ENCODE peak calls at places on chromosomes 11 and 22, in seven cellular contexts. E is GM23338, F is HL-60, S is sigmoid colon, M is stomach, G is prostate gland, C is SK-N-SH. I is an unnamed sample.

GRCh38 chr11:124233376-124233775 is 7.5 kb upstream of the OR8G1 start:
- DNase-seq in E (no peak), F (no peak), S (no peak), M (no peak), G (no peak), C (no peak), I (no peak)

GRCh38 chr22:43829448-43829821 is 17.3 kb upstream of the EFCAB6 start:
- DNase-seq in E (no peak), F (no peak), S (peak; percentile 66), M (no peak), G (no peak), C (peak; percentile 89), I (no peak)

GRCh38 chr11:105449100-105449734 is 160.7 kb upstream of the GRIA4 start:
- DNase-seq in E (peak; percentile 9), F (peak; percentile 5), S (no peak), M (no peak), G (no peak), C (no peak), I (no peak)

GRCh38 chr22:20084547-20085413 is 4.7 kb downstream of the DGCR8 start:
- DNase-seq in E (peak; percentile 89), F (peak; percentile 23), S (no peak), M (peak; percentile 52), G (no peak), C (peak; percentile 88), I (no peak)

GRCh38 chr11:124670732-124671131 is 2.8 kb downstream of the SIAE start:
- DNase-seq in E (peak; percentile 20), F (peak; percentile 89), S (no peak), M (no peak), G (no peak), C (no peak), I (no peak)

GRCh38 chr11:113474362-113475159 is 637 bp downstream of the DRD2 start:
- DNase-seq in E (peak; percentile 98), F (peak; percentile 25), S (no peak), M (peak; percentile 74), G (peak; percentile 57), C (peak; percentile 87), I (peak; percentile 75)

GRCh38 chr22:31378123-31378522 is 21.3 kb upstream of the DRG1 start:
- DNase-seq in E (no peak), F (no peak), S (no peak), M (no peak), G (no peak), C (no peak), I (no peak)

GRCh38 chr11:28863422-28863821 is 755.2 kb downstream of the METTL15 start:
- DNase-seq in E (no peak), F (no peak), S (no peak), M (no peak), G (no peak), C (no peak), I (no peak)

GRCh38 chr11:96207459-96208449 is 135.2 kb downstream of the MAML2 start:
- DNase-seq in E (no peak), F (peak; percentile 19), S (no peak), M (no peak), G (peak; percentile 73), C (peak; percentile 15), I (peak; percentile 52)

GRCh38 chr22:23424031-23424430 is 156.1 kb downstream of the IGLL1 start:
- DNase-seq in E (no peak), F (no peak), S (no peak), M (no peak), G (no peak), C (no peak), I (no peak)

GRCh38 chr22:32413715-32414114 is 1.7 kb upstream of the RTCB start:
- DNase-seq in E (peak; percentile 40), F (no peak), S (no peak), M (no peak), G (no peak), C (peak; percentile 34), I (no peak)

GRCh38 chr11:118263694-118264567 is at the start of gene MPZL2:
- DNase-seq in E (peak; percentile 76), F (no peak), S (no peak), M (peak; percentile 85), G (peak; percentile 90), C (no peak), I (peak; percentile 86)

GRCh38 chr11:118042791-118043190 is 34.1 kb upstream of the TMPRSS4 start:
- DNase-seq in E (no peak), F (no peak), S (no peak), M (no peak), G (no peak), C (no peak), I (no peak)

GRCh38 chr11:117419136-117419914 is 91.7 kb downstream of the CEP164 start:
- DNase-seq in E (no peak), F (no peak), S (peak; percentile 56), M (no peak), G (no peak), C (no peak), I (no peak)

GRCh38 chr11:104944080-104944479 is 24.3 kb downstream of the CASP4 start:
- DNase-seq in E (no peak), F (no peak), S (no peak), M (no peak), G (no peak), C (no peak), I (no peak)

GRCh38 chr11:99893803-99894202 is 793.3 kb upstream of the ARHGAP42 start:
- DNase-seq in E (no peak), F (no peak), S (no peak), M (no peak), G (no peak), C (no peak), I (no peak)

GRCh38 chr22:35419756-35420155 is 19.8 kb downstream of the MCM5 start:
- DNase-seq in E (no peak), F (no peak), S (no peak), M (no peak), G (no peak), C (no peak), I (no peak)

GRCh38 chr22:44691796-44692661 is 10.0 kb upstream of the PRR5 start:
- DNase-seq in E (peak; percentile 55), F (no peak), S (no peak), M (no peak), G (peak; percentile 24), C (no peak), I (no peak)

GRCh38 chr11:71198823-71199165 is 53.6 kb downstream of the SHANK2 start:
- DNase-seq in E (no peak), F (no peak), S (no peak), M (no peak), G (no peak), C (no peak), I (no peak)

GRCh38 chr22:27004434-27004833 is 347.0 kb downstream of the MIAT start:
- DNase-seq in E (peak; percentile 77), F (no peak), S (no peak), M (no peak), G (no peak), C (no peak), I (no peak)

GRCh38 chr11:70727899-70728620 is 329.7 kb downstream of the CTTN start:
- DNase-seq in E (no peak), F (no peak), S (no peak), M (no peak), G (peak; percentile 57), C (no peak), I (no peak)

GRCh38 chr22:17774206-17774927 is at the start of gene BID:
- DNase-seq in E (peak; percentile 40), F (peak; percentile 59), S (no peak), M (peak; percentile 60), G (no peak), C (peak; percentile 84), I (peak; percentile 75)

GRCh38 chr11:114399903-114400221 is 449 bp downstream of the C11orf71 start:
- DNase-seq in E (peak; percentile 92), F (peak; percentile 61), S (no peak), M (peak; percentile 63), G (peak; percentile 38), C (no peak), I (no peak)

GRCh38 chr11:34174411-34175041 is 69.1 kb downstream of the NAT10 start:
- DNase-seq in E (peak; percentile 92), F (peak; percentile 72), S (peak; percentile 90), M (peak; percentile 86), G (peak; percentile 83), C (peak; percentile 95), I (peak; percentile 86)

GRCh38 chr22:49155809-49156580 is 671.7 kb downstream of the BRD1 start:
- DNase-seq in E (no peak), F (no peak), S (no peak), M (no peak), G (no peak), C (peak; percentile 54), I (no peak)

GRCh38 chr11:7651700-7652099 is 21.6 kb downstream of the CYB5R2 start:
- DNase-seq in E (no peak), F (peak; percentile 19), S (no peak), M (no peak), G (no peak), C (no peak), I (no peak)

GRCh38 chr11:73163638-73164174 is 21.6 kb upstream of the FCHSD2 start:
- DNase-seq in E (no peak), F (no peak), S (no peak), M (no peak), G (no peak), C (no peak), I (no peak)

GRCh38 chr22:32205974-32206773 is 1.3 kb upstream of the RFPL2 start:
- DNase-seq in E (peak; percentile 60), F (no peak), S (no peak), M (no peak), G (no peak), C (peak; percentile 77), I (no peak)

GRCh38 chr22:28907311-28908008 is 24.1 kb downstream of the ZNRF3 start:
- DNase-seq in E (no peak), F (no peak), S (peak; percentile 19), M (no peak), G (no peak), C (no peak), I (no peak)

GRCh38 chr22:35685731-35686130 is 31.9 kb upstream of the APOL5 start:
- DNase-seq in E (no peak), F (no peak), S (no peak), M (no peak), G (no peak), C (no peak), I (no peak)

GRCh38 chr11:64008283-64008931 is 22.2 kb downstream of the OTUB1 start:
- DNase-seq in E (no peak), F (no peak), S (no peak), M (no peak), G (no peak), C (no peak), I (no peak)
- H3K27ac ChIP-seq in E (no peak overlapping the region), F (no peak overlapping the region), S (peak overlapping the region; percentile 63), M (no peak overlapping the region), G (no peak overlapping the region), C (peak overlapping the region; percentile 81), I (no peak overlapping the region)

GRCh38 chr11:5293028-5293427 is 8.7 kb downstream of the OR51B4 start:
- DNase-seq in E (no peak), F (no peak), S (no peak), M (no peak), G (no peak), C (no peak), I (no peak)
- TF ChIP-seq POLR2AphosphoS5 in E (no peak), F (no peak), S (no peak), M (no peak), G (no peak), C (no peak), I (no peak)

GRCh38 chr11:121297872-121298271 is 5.3 kb downstream of the SC5D start:
- DNase-seq in E (no peak), F (no peak), S (no peak), M (no peak), G (no peak), C (no peak), I (no peak)
- H3K27ac ChIP-seq in E (peak overlapping the region; percentile 14), F (no peak overlapping the region), S (no peak overlapping the region), M (no peak overlapping the region), G (no peak overlapping the region), C (no peak overlapping the region), I (no peak overlapping the region)

GRCh38 chr11:78063440-78064181 is at the start of gene THRSP:
- DNase-seq in E (no peak), F (no peak), S (no peak), M (no peak), G (no peak), C (no peak), I (no peak)
- TF ChIP-seq POLR2AphosphoS5 in E (no peak), F (no peak), S (no peak), M (no peak), G (no peak), C (no peak), I (no peak)